ENCODE peak calls at places on chromosomes 12 and 14, in ten cellular contexts. Z is A549, R is sigmoid colon, D is transverse colon, L is ovary, A is upper lobe of left lung, H is tibial nerve, Y is H1, U is SK-N-SH, F is stomach. X is an unnamed sample.

GRCh38 chr14:102777711-102778615 is 714 bp downstream of the TRAF3 start:
- DNase-seq in A (peak), Z (no peak), Y (no peak), R (no peak), U (peak), H (no peak), F (no peak), L (peak), D (peak), X (no peak)

GRCh38 chr14:89144066-89144465 is 273.0 kb downstream of the FOXN3 start:
- DNase-seq in R (no peak), Z (no peak), Y (no peak), U (no peak), D (no peak), H (no peak), A (no peak), F (no peak), L (no peak), X (no peak)

GRCh38 chr12:75130811-75131210 is 78.8 kb downstream of the KCNC2 start:
- DNase-seq in Y (no peak), L (no peak), A (no peak), R (no peak), U (no peak), F (no peak), D (no peak), H (no peak), Z (no peak), X (no peak)

GRCh38 chr12:113837059-113837458 is 129.1 kb downstream of the RBM19 start:
- DNase-seq in Z (no peak), F (no peak), H (no peak), R (no peak), A (no peak), D (no peak), L (no peak), U (no peak), Y (no peak), X (no peak)

GRCh38 chr14:91570021-91570420 is 59.9 kb upstream of the PPP4R3A start:
- DNase-seq in D (no peak), Z (no peak), L (no peak), H (no peak), Y (no peak), U (no peak), R (no peak), A (no peak), F (no peak), X (no peak)

GRCh38 chr14:69945905-69946304 is 66.7 kb downstream of the SMOC1 start:
- DNase-seq in L (no peak), Z (no peak), R (no peak), A (no peak), Y (no peak), U (no peak), F (no peak), H (no peak), D (no peak), X (no peak)

GRCh38 chr12:120574106-120574505 is 7.1 kb downstream of the POP5 start:
- DNase-seq in U (no peak), L (no peak), H (no peak), R (no peak), F (no peak), D (no peak), Y (no peak), A (no peak), Z (no peak), X (no peak)

GRCh38 chr12:47782372-47782770 is 9.3 kb downstream of the SLC48A1 start:
- DNase-seq in Y (no peak), H (no peak), F (no peak), U (no peak), A (no peak), Z (no peak), D (no peak), L (no peak), R (peak), X (no peak)

GRCh38 chr14:101962503-101962874 is 1.9 kb upstream of the DYNC1H1 start:
- DNase-seq in D (peak), H (peak), F (peak), A (no peak), Z (peak), R (peak), L (peak), U (peak), Y (no peak), X (peak)

GRCh38 chr12:31896514-31897039 is 62.6 kb upstream of the RESF1 start:
- DNase-seq in H (no peak), U (no peak), Z (no peak), Y (no peak), F (peak), R (no peak), L (peak), D (peak), A (no peak), X (no peak)

GRCh38 chr12:56932867-56933266 is 1.3 kb downstream of the SDR9C7 start:
- DNase-seq in U (no peak), Z (no peak), A (no peak), R (no peak), D (peak), Y (peak), H (no peak), F (no peak), L (no peak), X (no peak)

GRCh38 chr14:61643546-61643945 is 51.8 kb upstream of the HIF1A start:
- DNase-seq in Y (no peak), Z (no peak), A (no peak), U (no peak), F (no peak), H (no peak), D (no peak), R (no peak), L (no peak), X (no peak)

GRCh38 chr14:61640834-61641170 is 54.5 kb upstream of the HIF1A start:
- DNase-seq in A (no peak), U (no peak), Z (no peak), Y (no peak), R (no peak), H (no peak), L (no peak), D (no peak), F (no peak), X (no peak)

GRCh38 chr14:61642246-61642982 is 52.9 kb upstream of the HIF1A start:
- DNase-seq in Z (peak), D (peak), R (no peak), H (no peak), Y (no peak), F (no peak), L (no peak), A (no peak), U (no peak), X (no peak)

GRCh38 chr14:61638595-61639391 is 56.5 kb upstream of the HIF1A start:
- DNase-seq in L (no peak), H (no peak), U (no peak), Z (no peak), D (peak), A (no peak), R (no peak), Y (no peak), F (no peak), X (no peak)

DNA sequence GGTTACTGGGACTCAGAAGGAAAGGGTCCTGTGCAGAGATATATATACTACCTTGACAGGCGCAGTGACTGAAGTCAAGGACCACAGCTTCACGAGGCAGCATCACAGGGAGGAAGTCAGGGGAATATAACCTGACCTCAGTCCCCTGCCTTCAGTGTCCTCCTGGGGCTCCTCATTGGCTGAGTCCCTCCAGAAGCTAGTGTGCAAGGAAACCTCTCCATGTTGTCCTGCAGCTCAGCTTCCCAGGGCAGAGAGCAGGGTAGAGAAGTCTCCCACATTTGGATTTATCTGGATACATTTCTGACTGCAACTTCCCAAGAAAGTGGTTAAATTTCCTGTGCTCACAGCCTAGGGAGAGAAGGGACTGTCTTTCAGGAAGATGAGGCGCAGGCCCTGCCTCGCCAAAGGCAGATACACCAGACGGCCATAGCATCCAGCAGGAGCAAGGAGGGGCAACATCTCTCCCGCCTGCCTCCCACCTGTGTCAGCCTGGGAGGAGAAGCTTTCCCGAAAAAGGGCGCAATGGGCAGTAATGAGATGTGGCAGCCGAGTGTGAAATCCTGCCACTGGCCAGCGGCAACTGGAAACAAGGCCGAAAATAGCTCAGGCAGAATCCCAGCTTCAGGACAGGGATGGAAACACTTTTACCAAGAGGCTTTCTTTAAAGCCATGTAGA is 55.0 kb upstream of the HIF1A start:
- DNase-seq in U (no peak), F (no peak), A (peak), Y (no peak), H (no peak), L (no peak), Z (no peak), R (no peak), D (no peak), X (no peak)
- TF ChIP-seq EP300 in U (no peak), F (no peak), A (no peak), Y (no peak), H (no peak), L (no peak), Z (no peak), R (no peak), D (no peak), X (no peak)

GRCh38 chr14:35895256-35895655 is 69.1 kb downstream of the BRMS1L start:
- DNase-seq in L (no peak), F (no peak), A (no peak), U (no peak), D (no peak), Y (no peak), H (no peak), Z (no peak), R (no peak), X (no peak)

GRCh38 chr14:35897616-35898111 is 71.5 kb downstream of the BRMS1L start:
- DNase-seq in R (no peak), L (no peak), Y (no peak), U (no peak), A (peak), H (no peak), F (no peak), Z (no peak), D (peak), X (no peak)

GRCh38 chr14:35900741-35901140 is 74.6 kb downstream of the BRMS1L start:
- DNase-seq in Y (no peak), L (no peak), H (no peak), F (no peak), Z (no peak), U (no peak), R (no peak), D (no peak), A (no peak), X (no peak)

GRCh38 chr14:35898217-35898775 is 72.2 kb downstream of the BRMS1L start:
- DNase-seq in F (no peak), A (no peak), R (no peak), D (no peak), Z (no peak), U (no peak), Y (no peak), L (no peak), H (no peak), X (no peak)
- TF ChIP-seq EP300 in F (no peak), A (no peak), R (no peak), D (no peak), Z (no peak), U (no peak), Y (no peak), L (no peak), H (no peak), X (no peak)

GRCh38 chr12:117837737-117838050 is 131.1 kb downstream of the KSR2 start:
- DNase-seq in Z (no peak), F (no peak), U (no peak), A (no peak), D (no peak), R (no peak), H (no peak), Y (no peak), L (no peak), X (no peak)

GRCh38 chr12:117835113-117835512 is 133.7 kb downstream of the KSR2 start:
- DNase-seq in R (peak), D (no peak), U (peak), Y (no peak), H (no peak), F (no peak), A (no peak), Z (no peak), L (no peak), X (no peak)

GRCh38 chr12:117832459-117833457 is 136.0 kb downstream of the KSR2 start:
- DNase-seq in R (peak), Y (no peak), D (no peak), F (no peak), U (no peak), L (no peak), Z (peak), A (no peak), H (no peak), X (peak)

GRCh38 chr12:117836476-117836875 is 132.3 kb downstream of the KSR2 start:
- DNase-seq in H (no peak), U (no peak), L (no peak), A (peak), D (no peak), Z (no peak), R (peak), F (no peak), Y (no peak), X (no peak)

GRCh38 chr12:117836999-117837736 is 131.6 kb downstream of the KSR2 start:
- DNase-seq in F (peak), D (peak), H (peak), R (peak), U (peak), L (peak), A (no peak), Y (peak), Z (peak), X (peak)
- TF ChIP-seq EP300 in F (no peak), D (no peak), H (no peak), R (no peak), U (no peak), L (no peak), A (no peak), Y (no peak), Z (no peak), X (no peak)

DNA sequence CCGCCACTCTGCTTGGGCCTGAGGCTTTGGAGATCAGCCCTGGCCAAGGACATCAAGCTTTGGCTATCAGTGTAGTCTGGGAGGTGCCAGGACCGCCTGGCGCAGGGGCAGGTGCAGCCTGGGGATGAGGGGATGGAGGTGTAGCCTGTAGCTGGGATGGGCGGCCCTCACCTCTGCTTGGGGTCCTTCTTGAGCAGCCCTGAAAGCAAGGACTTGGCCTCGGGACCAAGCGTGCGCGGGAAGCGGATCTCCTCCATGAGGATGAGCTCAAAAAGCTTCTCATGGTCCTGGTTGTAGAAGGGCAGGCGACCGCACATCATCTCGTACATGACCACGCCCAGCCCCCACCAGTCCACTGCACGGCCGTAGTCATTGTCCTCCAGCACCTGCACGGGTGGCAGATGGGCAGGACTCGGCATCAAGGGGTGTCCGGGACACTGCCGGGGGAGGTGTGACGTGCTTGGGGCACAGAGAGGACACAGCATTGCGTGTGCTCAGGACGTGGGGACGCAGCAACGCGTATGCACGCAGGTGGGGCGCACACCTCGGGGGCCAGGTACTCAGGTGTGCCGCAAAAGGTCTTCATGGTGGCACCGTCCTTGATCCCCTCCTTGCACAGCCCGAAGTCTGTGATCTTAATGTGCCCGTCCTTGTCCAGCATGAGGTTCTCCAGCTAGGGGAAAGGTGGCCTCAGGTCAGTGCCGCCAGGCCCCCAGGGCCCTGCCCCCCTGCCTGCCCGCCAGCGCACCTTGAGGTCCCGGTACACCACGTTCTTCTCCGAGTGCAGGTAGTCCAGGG is 20.0 kb downstream of the SIVA1 start:
- DNase-seq in L (no peak), A (peak), H (no peak), R (no peak), U (no peak), F (no peak), Y (no peak), Z (no peak), D (no peak), X (no peak)
- TF ChIP-seq EP300 in L (no peak), A (no peak), H (no peak), R (no peak), U (no peak), F (no peak), Y (no peak), Z (no peak), D (no peak), X (no peak)